ENCODE peak calls at places on chromosomes 13 and 19, in nine cellular contexts. E, D, L, P, J, T, Z, W and N are unnamed samples.

GRCh38 chr13:44271031-44271433 is 102.6 kb upstream of the SERP2 start:
- DNase-seq in E (no peak), D (no peak), L (no peak), P (no peak), J (peak; percentile 51), T (peak; percentile 34), Z (no peak), W (peak; percentile 24), N (peak; percentile 28)

GRCh38 chr19:33032218-33032781 is 32.4 kb downstream of the RHPN2 start:
- DNase-seq in E (no peak), D (no peak), L (no peak), P (no peak), J (no peak), T (no peak), Z (peak; percentile 70), W (no peak), N (peak; percentile 72)

GRCh38 chr13:110106726-110107125 is 200.2 kb downstream of the COL4A1 start:
- DNase-seq in E (peak; percentile 81), D (no peak), L (no peak), P (peak; percentile 92), J (peak; percentile 73), T (peak; percentile 2), Z (peak; percentile 29), W (peak; percentile 67), N (no peak)

GRCh38 chr13:79637086-79637763 is 156.3 kb downstream of the NDFIP2 start:
- DNase-seq in E (peak; percentile 88), D (peak; percentile 38), L (peak; percentile 33), P (no peak), J (no peak), T (no peak), Z (no peak), W (peak; percentile 58), N (peak; percentile 40)

GRCh38 chr19:20357921-20358320 is 190.9 kb downstream of the ZNF486 start:
- DNase-seq in E (no peak), D (no peak), L (no peak), P (no peak), J (no peak), T (no peak), Z (no peak), W (no peak), N (peak; percentile 13)

GRCh38 chr19:51796195-51796679 is 1.3 kb downstream of the FPR3 start:
- DNase-seq in E (peak; percentile 57), D (no peak), L (no peak), P (no peak), J (no peak), T (no peak), Z (no peak), W (peak; percentile 60), N (no peak)

GRCh38 chr19:29704562-29705558 is 10.2 kb downstream of the C19orf12 start:
- DNase-seq in E (no peak), D (no peak), L (no peak), P (no peak), J (no peak), T (no peak), Z (no peak), W (no peak), N (no peak)

GRCh38 chr19:3517638-3518037 is 11.5 kb downstream of the FZR1 start:
- DNase-seq in E (no peak), D (no peak), L (no peak), P (no peak), J (no peak), T (no peak), Z (no peak), W (no peak), N (no peak)

GRCh38 chr19:6970478-6970877 is 50.8 kb downstream of the MBD3L2B start:
- DNase-seq in E (no peak), D (no peak), L (no peak), P (no peak), J (no peak), T (no peak), Z (no peak), W (peak; percentile 23), N (no peak)

GRCh38 chr19:18044825-18045304 is 36.9 kb downstream of the ARRDC2 start:
- DNase-seq in E (peak; percentile 87), D (peak; percentile 86), L (peak; percentile 33), P (no peak), J (peak; percentile 49), T (peak; percentile 58), Z (peak; percentile 86), W (peak; percentile 69), N (peak; percentile 74)

GRCh38 chr13:114282143-114282685 is 813 bp downstream of the UPF3A start:
- DNase-seq in E (peak; percentile 40), D (peak; percentile 47), L (peak; percentile 53), P (peak; percentile 93), J (no peak), T (no peak), Z (peak; percentile 44), W (peak; percentile 24), N (peak; percentile 16)

GRCh38 chr19:7545295-7545694 is 9.8 kb downstream of the PNPLA6 start:
- DNase-seq in E (no peak), D (no peak), L (no peak), P (no peak), J (no peak), T (no peak), Z (no peak), W (peak; percentile 14), N (no peak)

GRCh38 chr13:97231118-97231831 is 9.1 kb downstream of the MBNL2 start:
- DNase-seq in E (peak; percentile 47), D (no peak), L (no peak), P (no peak), J (no peak), T (no peak), Z (no peak), W (no peak), N (no peak)

GRCh38 chr13:97233499-97233898 is 11.4 kb downstream of the MBNL2 start:
- DNase-seq in E (no peak), D (no peak), L (no peak), P (no peak), J (no peak), T (no peak), Z (no peak), W (no peak), N (no peak)

GRCh38 chr13:97234236-97234635 is 12.1 kb downstream of the MBNL2 start:
- DNase-seq in E (no peak), D (no peak), L (no peak), P (no peak), J (no peak), T (no peak), Z (peak; percentile 61), W (no peak), N (no peak)

GRCh38 chr13:97229699-97230098 is 7.6 kb downstream of the MBNL2 start:
- DNase-seq in E (no peak), D (no peak), L (no peak), P (no peak), J (no peak), T (no peak), Z (no peak), W (no peak), N (no peak)

DNA sequence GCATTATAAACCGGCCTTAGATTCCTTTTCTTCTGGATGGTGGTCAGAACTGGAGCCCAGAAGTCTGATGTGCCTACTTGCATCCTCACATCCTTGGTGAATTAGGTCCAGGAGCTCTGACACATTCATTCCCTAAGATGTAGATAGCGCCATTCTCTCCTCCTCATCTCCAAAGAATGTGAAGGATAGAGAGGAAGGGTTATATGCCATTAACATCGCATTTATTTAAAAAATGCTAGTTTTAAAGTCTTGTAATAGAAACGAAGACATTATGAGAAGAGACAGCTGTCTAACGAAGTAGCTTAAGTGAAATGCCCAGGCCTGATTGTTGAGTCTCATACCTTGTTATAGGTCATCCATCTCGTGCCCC is 9.7 kb downstream of the MBNL2 start:
- DNase-seq in E (no peak), D (no peak), L (no peak), P (no peak), J (no peak), T (no peak), Z (no peak), W (no peak), N (no peak)
- H3K27ac ChIP-seq in E (no peak overlapping the region), D (no peak overlapping the region), L (no peak overlapping the region), P (peak overlapping the region; percentile 50), J (no peak overlapping the region), T (no peak overlapping the region), Z (no peak overlapping the region), W (no peak overlapping the region), N (no peak overlapping the region)

DNA sequence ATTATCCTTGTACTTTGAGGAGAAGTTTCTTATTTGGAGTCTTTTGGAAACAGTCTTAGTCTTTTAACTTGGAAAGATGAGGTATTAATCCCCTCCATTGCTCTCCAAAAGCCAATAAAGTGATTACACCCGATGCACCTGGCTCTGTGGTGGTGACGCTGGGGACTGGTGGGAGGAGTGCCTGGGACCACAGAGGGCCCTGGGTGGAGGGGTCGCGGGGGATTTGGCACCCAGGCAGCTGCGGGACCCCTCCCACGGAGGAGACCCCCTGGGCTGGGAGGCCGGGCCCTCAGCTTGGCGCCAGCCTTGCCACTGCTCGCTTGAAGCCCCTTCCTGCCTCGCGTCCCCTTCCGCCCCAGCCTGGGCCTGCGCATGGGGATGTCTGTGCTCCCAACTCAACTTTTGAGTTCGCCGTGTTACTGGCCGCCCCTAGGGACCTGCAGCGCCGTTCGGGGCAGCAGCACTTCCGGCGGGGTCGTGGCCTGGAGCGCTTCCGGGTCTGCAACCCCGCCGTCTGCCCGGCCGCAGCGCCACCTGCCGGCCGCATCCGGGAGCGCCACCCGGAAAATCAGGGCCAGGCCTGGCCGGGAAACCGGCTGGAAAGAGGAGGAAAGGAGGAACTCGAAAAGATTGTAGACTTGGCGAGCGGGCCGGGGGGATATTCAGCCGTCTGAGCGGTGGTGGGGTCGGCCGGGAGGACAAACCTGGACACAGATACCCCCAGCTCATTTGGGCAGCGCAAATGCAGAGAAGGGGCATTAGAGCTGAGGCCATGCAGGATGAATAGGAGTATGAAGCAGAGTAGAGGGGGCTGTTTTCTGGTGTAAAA is 8.4 kb downstream of the PEAK3 start:
- DNase-seq in E (peak; percentile 85), D (peak; percentile 83), L (peak; percentile 84), P (no peak), J (peak; percentile 53), T (peak; percentile 67), Z (peak; percentile 85), W (peak; percentile 70), N (peak; percentile 47)
- TF ChIP-seq POLR2A in E (no peak), D (no peak), L (no peak), P (no peak), J (no peak), T (no peak), Z (no peak), W (peak; percentile 13), N (peak; percentile 14)

GRCh38 chr19:5676711-5677110 is 3.6 kb downstream of the MICOS13 start:
- DNase-seq in E (no peak), D (no peak), L (peak; percentile 26), P (no peak), J (no peak), T (no peak), Z (no peak), W (no peak), N (no peak)
- H3K27ac ChIP-seq in E (no peak overlapping the region), D (no peak overlapping the region), L (no peak overlapping the region), P (no peak overlapping the region), J (no peak overlapping the region), T (no peak overlapping the region), Z (no peak overlapping the region), W (no peak overlapping the region), N (no peak overlapping the region)

GRCh38 chr19:13952154-13953020 is at the start of gene DCAF15:
- DNase-seq in E (peak; percentile 99), D (peak; percentile 99), L (peak; percentile 99), P (peak; percentile 100), J (peak; percentile 99), T (peak; percentile 100), Z (peak; percentile 99), W (peak; percentile 100), N (peak; percentile 100)
- TF ChIP-seq POLR2A in E (peak; percentile 54), D (no peak), L (peak; percentile 37), P (peak; percentile 16), J (peak; percentile 14), T (no peak), Z (peak; percentile 72), W (peak; percentile 22), N (peak; percentile 66)

GRCh38 chr19:53621885-53622710 is 9.7 kb upstream of the DPRX start:
- DNase-seq in E (no peak), D (no peak), L (no peak), P (no peak), J (no peak), T (no peak), Z (no peak), W (no peak), N (peak; percentile 77)
- H3K27ac ChIP-seq in E (peak overlapping the region; percentile 22), D (no peak overlapping the region), L (no peak overlapping the region), P (no peak overlapping the region), J (no peak overlapping the region), T (no peak overlapping the region), Z (no peak overlapping the region), W (no peak overlapping the region), N (peak overlapping the region; percentile 74)